ENCODE peak calls at places on chromosomes 13 and 19, in four cellular contexts. F is heart right ventricle; B is CD8-positive, alpha-beta T cell; C is astrocyte. E is an unnamed sample.
A peak's percentile ranks its signal among the peaks of the same experiment; 100 is the strongest.

GRCh38 chr19:861756-862528 is 2.5 kb downstream of the CFD start:
- DNase-seq in F (peak; percentile 60), B (peak; percentile 47), C (no peak), E (peak; percentile 48)

GRCh38 chr13:105814219-105814901 is 721.1 kb downstream of the EFNB2 start:
- DNase-seq in B (no peak), F (no peak), C (peak; percentile 9), E (peak; percentile 98)

GRCh38 chr19:39924389-39924788 is 10.0 kb downstream of the FCGBP start:
- DNase-seq in C (no peak), F (no peak), B (no peak), E (no peak)

GRCh38 chr19:51016798-51017683 is 2.5 kb downstream of the KLK10 start:
- DNase-seq in B (no peak), C (no peak), F (peak; percentile 68), E (peak; percentile 43)

GRCh38 chr13:69580255-69580654 is 527.4 kb upstream of the ATXN8OS start:
- DNase-seq in C (no peak), B (no peak), F (no peak), E (peak; percentile 59)

GRCh38 chr19:3285647-3286176 is 61.3 kb downstream of the CELF5 start:
- DNase-seq in B (peak; percentile 43), C (no peak), F (no peak), E (no peak)

GRCh38 chr13:45340422-45341033 is 455 bp downstream of the TPT1 start:
- DNase-seq in C (peak; percentile 78), F (peak; percentile 93), B (peak; percentile 56), E (peak; percentile 68)

GRCh38 chr13:26342898-26343297 is 89.0 kb downstream of the CDK8 start:
- DNase-seq in B (no peak), C (no peak), F (no peak), E (no peak)

GRCh38 chr13:63636231-63636993 is 2220.8 kb upstream of the PCDH20 start:
- DNase-seq in F (no peak), B (no peak), C (no peak), E (no peak)

GRCh38 chr19:4338441-4339350 is at the start of gene STAP2:
- DNase-seq in F (no peak), C (no peak), B (no peak), E (peak; percentile 85)

GRCh38 chr19:34362679-34363069 is 2.3 kb upstream of the GPI start:
- DNase-seq in B (no peak), C (no peak), F (no peak), E (no peak)

GRCh38 chr19:41437944-41438574 is 1.7 kb downstream of the DMAC2 start:
- DNase-seq in B (no peak), F (no peak), C (no peak), E (no peak)

GRCh38 chr13:51523082-51523518 is 61.2 kb upstream of the WDFY2 start:
- DNase-seq in B (no peak), C (peak; percentile 59), F (no peak), E (peak; percentile 71)

GRCh38 chr19:31140717-31141116 is 208.5 kb downstream of the TSHZ3 start:
- DNase-seq in B (no peak), F (no peak), C (peak; percentile 72), E (peak; percentile 62)

GRCh38 chr13:40445557-40445990 is 220.9 kb downstream of the FOXO1 start:
- DNase-seq in F (peak; percentile 56), B (no peak), C (peak; percentile 96), E (peak; percentile 99)

GRCh38 chr13:20828540-20829364 is 55.0 kb upstream of the EEF1AKMT1 start:
- DNase-seq in B (no peak), C (no peak), F (no peak), E (peak; percentile 55)

GRCh38 chr19:6801397-6802086 is 29.0 kb downstream of the VAV1 start:
- DNase-seq in F (peak; percentile 63), C (peak; percentile 1), B (peak; percentile 54), E (peak; percentile 54)

GRCh38 chr13:37869756-37870488 is at the start of gene TRPC4:
- DNase-seq in F (peak; percentile 33), C (peak; percentile 63), B (no peak), E (peak; percentile 41)

GRCh38 chr13:20383058-20383457 is 142.6 kb downstream of the CRYL1 start:
- DNase-seq in C (no peak), B (no peak), F (no peak), E (no peak)

GRCh38 chr19:54518844-54519243 is 16.2 kb downstream of the LAIR2 start:
- DNase-seq in B (no peak), F (no peak), C (no peak), E (peak; percentile 50)

GRCh38 chr19:35268546-35269424 is at the start of gene USF2:
- DNase-seq in C (peak; percentile 34), F (peak; percentile 81), B (no peak), E (no peak)

GRCh38 chr19:372306-372890 is 27.8 kb upstream of the MIER2 start:
- DNase-seq in C (peak; percentile 69), F (peak; percentile 72), B (no peak), E (no peak)

GRCh38 chr13:92187378-92187989 is 789.1 kb downstream of the GPC5 start:
- DNase-seq in F (no peak), B (no peak), C (peak; percentile 29), E (peak; percentile 32)

GRCh38 chr19:13022859-13023636 is 27.8 kb downstream of the NFIX start:
- DNase-seq in C (peak; percentile 98), F (peak; percentile 82), B (no peak), E (peak; percentile 87)

GRCh38 chr13:40381935-40382764 is 284.3 kb downstream of the FOXO1 start:
- DNase-seq in C (no peak), B (no peak), F (peak; percentile 39), E (no peak)

GRCh38 chr13:51727634-51728274 is 76.2 kb downstream of the DHRS12 start:
- DNase-seq in F (no peak), C (no peak), B (no peak), E (no peak)

GRCh38 chr19:11295665-11296245 is at the start of gene TSPAN16:
- DNase-seq in F (no peak), B (no peak), C (no peak), E (no peak)
- TF ChIP-seq CTCF in F (no peak), B (no peak), C (no peak), E (peak; percentile 3)

GRCh38 chr19:2129892-2130770 is 21.2 kb downstream of the AP3D1 start:
- DNase-seq in F (no peak), B (no peak), C (no peak), E (no peak)

GRCh38 chr19:2126879-2127518 is 24.4 kb downstream of the AP3D1 start:
- DNase-seq in C (no peak), F (no peak), B (no peak), E (no peak)

GRCh38 chr19:2129486-2129885 is 21.9 kb downstream of the AP3D1 start:
- DNase-seq in C (no peak), B (no peak), F (peak; percentile 68), E (no peak)

GRCh38 chr19:2129022-2129421 is 22.3 kb downstream of the AP3D1 start:
- DNase-seq in B (no peak), F (no peak), C (no peak), E (no peak)

GRCh38 chr19:2127758-2128157 is 23.6 kb downstream of the AP3D1 start:
- DNase-seq in F (peak; percentile 77), C (no peak), B (no peak), E (no peak)
- H3K36me3 ChIP-seq in F (no peaks in the 10 kb centered on the region), C (peaks cover 15% of the 10 kb centered on the region), B (peaks cover 23% of the 10 kb centered on the region), E (peaks cover 48% of the 10 kb centered on the region)

GRCh38 chr19:19257137-19257536 is 16.0 kb downstream of the TM6SF2 start:
- DNase-seq in B (no peak), F (no peak), C (no peak), E (no peak)

GRCh38 chr19:19258589-19259338 is 14.3 kb downstream of the TM6SF2 start:
- DNase-seq in F (no peak), C (no peak), B (no peak), E (no peak)

GRCh38 chr19:19257836-19258588 is 15.1 kb downstream of the TM6SF2 start:
- DNase-seq in F (no peak), C (no peak), B (no peak), E (no peak)

GRCh38 chr19:19259741-19260140 is 13.4 kb downstream of the TM6SF2 start:
- DNase-seq in F (no peak), C (peak; percentile 8), B (no peak), E (peak; percentile 25)

DNA sequence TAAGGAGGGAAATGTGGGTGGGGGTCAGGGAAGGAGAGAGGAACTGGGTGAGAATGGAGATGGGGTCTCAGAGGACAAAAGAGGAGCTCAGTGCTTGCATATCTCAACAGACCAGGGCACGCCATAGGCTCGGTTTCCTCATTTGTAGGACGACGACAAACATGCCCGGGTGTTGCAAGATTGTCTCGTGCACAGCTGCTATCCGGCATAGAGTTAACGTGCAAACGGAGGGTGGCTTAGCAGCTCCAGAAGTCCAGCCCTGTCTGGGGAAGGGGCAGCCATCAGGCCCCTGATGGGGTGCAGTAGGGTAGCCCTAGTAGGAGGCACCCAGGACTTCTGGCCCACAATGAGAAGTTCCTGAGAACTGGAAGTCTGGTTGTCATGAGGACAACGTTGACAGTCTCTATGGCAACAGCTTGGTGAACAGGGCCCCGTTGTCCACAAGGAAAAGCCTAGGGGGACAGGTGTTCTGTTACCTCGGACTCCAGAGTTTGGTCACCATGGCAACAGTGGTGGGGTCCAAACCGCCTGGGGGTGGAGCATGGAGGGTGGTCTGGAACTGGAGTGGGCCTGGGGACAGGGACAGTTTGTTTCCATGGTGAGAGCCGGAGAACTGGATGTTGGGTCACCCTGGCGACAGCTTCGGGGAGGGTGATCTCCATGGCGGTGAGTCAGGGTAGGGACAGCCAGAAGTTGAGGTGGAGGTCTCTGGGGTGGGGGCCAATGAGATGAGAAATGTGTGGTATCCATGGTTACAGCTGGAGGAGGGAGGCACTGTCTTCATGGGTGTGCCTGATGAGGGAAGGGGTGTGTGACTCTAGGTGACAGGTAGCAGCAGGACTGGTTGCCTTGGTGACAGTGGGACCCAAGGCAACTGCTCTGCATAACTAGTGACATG is 16.8 kb downstream of the TM6SF2 start:
- DNase-seq in F (no peak), C (no peak), B (no peak), E (no peak)
- H3K27me3 ChIP-seq in F (no peaks in the 10 kb centered on the region), C (peaks cover 10% of the 10 kb centered on the region), B (peaks cover 10% of the 10 kb centered on the region), E (peaks cover 7% of the 10 kb centered on the region)

GRCh38 chr13:110715395-110716234 is 2.1 kb downstream of the ING1 start:
- DNase-seq in F (peak; percentile 97), C (peak; percentile 99), B (peak; percentile 92), E (peak; percentile 98)
- TF ChIP-seq CTCF in F (peak; percentile 43), C (no peak), B (no peak), E (peak; percentile 18)

E was measured in bronchial epithelial cell.